ENCODE peak calls at places on chromosome 14, in six cellular contexts. W is T-cell; Z is left ventricle myocardium inferior; P is psoas muscle; I is activated CD4-positive, alpha-beta T cell treated with anti-CD3 and anti-CD28 coated beads, Interleukin-2, amount 10 ng/mL, durations not matched to agents 7 days and 5 days; V is NCI-H1694. S is an unnamed sample.

GRCh38 chr14:91098591-91098990 is 15.3 kb upstream of the DGLUCY start:
- DNase-seq in V (no peak), Z (no peak), W (no peak), P (peak; percentile 69), I (no peak), S (no peak)

GRCh38 chr14:74562515-74563232 is 49.4 kb downstream of the LTBP2 start:
- DNase-seq in W (no peak), Z (no peak), P (peak; percentile 35), V (peak; percentile 82), I (no peak), S (no peak)

GRCh38 chr14:69695664-69696527 is 71.0 kb upstream of the SRSF5 start:
- DNase-seq in P (peak; percentile 52), Z (no peak), V (no peak), W (no peak), I (no peak), S (no peak)

GRCh38 chr14:100127853-100128455 is 31.5 kb downstream of the DEGS2 start:
- DNase-seq in P (no peak), W (no peak), I (no peak), Z (no peak), V (no peak), S (no peak)

GRCh38 chr14:31106768-31107167 is 80.6 kb upstream of the STRN3 start:
- DNase-seq in I (no peak), P (no peak), W (no peak), V (no peak), Z (no peak), S (no peak)

GRCh38 chr14:102629700-102630365 is 37.4 kb downstream of the RCOR1 start:
- DNase-seq in W (no peak), P (no peak), I (no peak), Z (no peak), V (no peak), S (no peak)

GRCh38 chr14:20707622-20708021 is 19.1 kb downstream of the ANG start:
- DNase-seq in P (no peak), W (no peak), Z (no peak), I (no peak), V (no peak), S (no peak)

GRCh38 chr14:104800600-104801283 is at the start of gene ZBTB42:
- DNase-seq in Z (peak; percentile 69), I (peak; percentile 80), W (peak; percentile 53), V (peak; percentile 39), P (peak; percentile 75), S (peak; percentile 89)

GRCh38 chr14:102230481-102231210 is 74.3 kb downstream of the MOK start:
- DNase-seq in I (no peak), V (no peak), W (no peak), Z (no peak), P (no peak), S (peak; percentile 56)

GRCh38 chr14:28609228-28609828 is 157.3 kb upstream of the FOXG1 start:
- DNase-seq in V (peak; percentile 71), W (no peak), Z (no peak), I (peak; percentile 15), P (peak; percentile 48), S (no peak)

GRCh38 chr14:95140060-95140858 is 17.1 kb downstream of the DICER1 start:
- DNase-seq in I (no peak), P (no peak), V (no peak), W (no peak), Z (no peak), S (no peak)

GRCh38 chr14:90599748-90600507 is 203.1 kb downstream of the CALM1 start:
- DNase-seq in W (no peak), P (no peak), I (no peak), V (peak; percentile 66), Z (no peak), S (no peak)

GRCh38 chr14:100874051-100874410 is 29.5 kb downstream of the RTL1 start:
- DNase-seq in Z (peak; percentile 5), V (no peak), I (no peak), P (no peak), W (no peak), S (no peak)

GRCh38 chr14:77607741-77608302 is 8.6 kb downstream of the SPTLC2 start:
- DNase-seq in W (no peak), I (no peak), Z (no peak), P (no peak), V (no peak), S (no peak)

GRCh38 chr14:41022932-41023331 is 583.7 kb upstream of the LRFN5 start:
- DNase-seq in Z (no peak), P (no peak), W (no peak), V (no peak), I (no peak), S (no peak)

GRCh38 chr14:101849125-101849524 is 87.6 kb downstream of the PPP2R5C start:
- DNase-seq in P (no peak), Z (peak; percentile 70), I (no peak), V (no peak), W (no peak), S (no peak)

GRCh38 chr14:52190532-52190931 is 77.0 kb upstream of the PTGDR start:
- DNase-seq in Z (no peak), W (no peak), P (no peak), I (no peak), V (no peak), S (no peak)

GRCh38 chr14:98633380-98633779 is 638.6 kb downstream of the BCL11B start:
- DNase-seq in Z (no peak), P (no peak), W (no peak), I (no peak), V (no peak), S (no peak)

GRCh38 chr14:77991128-77991772 is 178.9 kb upstream of the NRXN3 start:
- DNase-seq in W (no peak), P (no peak), Z (no peak), I (no peak), V (peak; percentile 38), S (no peak)

GRCh38 chr14:93006484-93007128 is 83.7 kb downstream of the CHGA start:
- DNase-seq in Z (no peak), I (no peak), P (peak; percentile 45), V (peak; percentile 74), W (no peak), S (no peak)

GRCh38 chr14:51454351-51454750 is 197.4 kb upstream of the FRMD6 start:
- DNase-seq in P (no peak), Z (no peak), W (no peak), I (no peak), V (peak; percentile 57), S (no peak)

GRCh38 chr14:98698341-98698740 is 573.7 kb downstream of the BCL11B start:
- DNase-seq in I (no peak), Z (no peak), P (no peak), W (no peak), V (no peak), S (no peak)

GRCh38 chr14:90140956-90141316 is 79.1 kb downstream of the KCNK13 start:
- DNase-seq in W (no peak), V (no peak), P (no peak), I (no peak), Z (no peak), S (no peak)

S was measured in aorta.